ENCODE peak calls at places on chromosomes 2 and 18, in four cellular contexts. T is T-helper 17 cell, S is NCI-H460, K is GM12865. Z is an unnamed sample.

GRCh38 chr2:189347540-189347939 is 93.7 kb upstream of the WDR75 start:
- DNase-seq in T (no peak), S (peak), K (peak), Z (no peak)

GRCh38 chr18:79819951-79820351 is 22.2 kb downstream of the KCNG2 start:
- DNase-seq in K (peak), S (no peak), T (no peak), Z (peak)

GRCh38 chr2:222900354-222900753 is 39.5 kb downstream of the ACSL3 start:
- DNase-seq in S (no peak), T (no peak), K (no peak), Z (no peak)

GRCh38 chr2:188203756-188204155 is 87.9 kb upstream of the GULP1 start:
- DNase-seq in T (no peak), S (no peak), K (no peak), Z (no peak)

GRCh38 chr18:9135912-9136314 is 668 bp upstream of the ANKRD12 start:
- DNase-seq in T (no peak), K (peak), S (no peak), Z (peak)

GRCh38 chr2:12688898-12689297 is 27.8 kb upstream of the TRIB2 start:
- DNase-seq in K (no peak), T (no peak), S (no peak), Z (no peak)

GRCh38 chr2:98280376-98281102 is 65.7 kb upstream of the CNGA3 start:
- DNase-seq in S (no peak), T (no peak), K (no peak), Z (no peak)

GRCh38 chr2:234502285-234502918 is 5.5 kb upstream of the ARL4C start:
- DNase-seq in T (no peak), S (peak), K (no peak), Z (no peak)

GRCh38 chr2:112182581-112183034 is 44.4 kb downstream of the FBLN7 start:
- DNase-seq in T (no peak), S (no peak), K (no peak), Z (no peak)

GRCh38 chr2:174247474-174248186 is 702 bp downstream of the OLA1 start:
- DNase-seq in S (no peak), T (no peak), K (peak), Z (no peak)

GRCh38 chr2:120539937-120540718 is 194.2 kb downstream of the INHBB start:
- DNase-seq in S (peak), K (no peak), T (no peak), Z (no peak)

GRCh38 chr2:10304458-10305253 is 2.0 kb downstream of the HPCAL1 start:
- DNase-seq in S (no peak), K (no peak), T (no peak), Z (no peak)

GRCh38 chr2:195331124-195331523 is 325.9 kb upstream of the SLC39A10 start:
- DNase-seq in S (no peak), T (no peak), K (no peak), Z (no peak)

GRCh38 chr2:219292616-219293015 is 13.4 kb downstream of the DNAJB2 start:
- DNase-seq in T (no peak), K (no peak), S (no peak), Z (no peak)

GRCh38 chr18:36734589-36734988 is 94.2 kb downstream of the TPGS2 start:
- DNase-seq in S (no peak), T (no peak), K (no peak), Z (no peak)

GRCh38 chr18:77366725-77367641 is 117.3 kb downstream of the GALR1 start:
- DNase-seq in S (no peak), K (no peak), T (no peak), Z (no peak)

GRCh38 chr2:56244911-56245530 is 61.2 kb downstream of the CCDC85A start:
- DNase-seq in T (no peak), K (no peak), S (no peak), Z (no peak)

GRCh38 chr2:171434671-171434980 is 600 bp downstream of the DCAF17 start:
- DNase-seq in T (no peak), K (no peak), S (peak), Z (peak)

GRCh38 chr18:59140287-59140885 is 702 bp downstream of the SEC11C start:
- DNase-seq in K (no peak), S (no peak), T (no peak), Z (no peak)

GRCh38 chr2:169285528-169285927 is 76.8 kb downstream of the LRP2 start:
- DNase-seq in S (peak), T (no peak), K (no peak), Z (no peak)

GRCh38 chr2:182650704-182651103 is 65.4 kb upstream of the DNAJC10 start:
- DNase-seq in T (no peak), K (peak), S (peak), Z (no peak)

GRCh38 chr2:3200420-3200939 is 177.1 kb downstream of the EIPR1 start:
- DNase-seq in K (no peak), S (no peak), T (no peak), Z (no peak)

GRCh38 chr2:195330513-195330956 is 326.5 kb upstream of the SLC39A10 start:
- DNase-seq in T (no peak), S (no peak), K (no peak), Z (peak)